ENCODE peak calls at places on chromosome 13, in eight cellular contexts. I is activated CD8-positive, alpha-beta memory T cell treated with anti-CD3 and anti-CD28 coated beads for 1 hour; C is WTC11; J is HEK293T; M is CD8-positive, alpha-beta T cell; V is iPS-NIHi11; G is stimulated activated CD8-positive, alpha-beta memory T cell treated with anti-CD3 and anti-CD28 coated beads, Interleukin-15, amount 100 ng/mL, for 1 hour; K is anterior cingulate cortex. Y is an unnamed sample.

GRCh38 chr13:100794575-100794974 is 120.0 kb upstream of the TMTC4 start:
- DNase-seq in I (no peak), C (no peak), J (no peak), M (no peak), V (no peak), G (no peak), K (no peak), Y (no peak)

GRCh38 chr13:45257638-45258338 is 56.9 kb upstream of the KCTD4 start:
- DNase-seq in I (no peak), C (no peak), J (no peak), M (no peak), V (no peak), G (no peak), K (no peak), Y (no peak)

GRCh38 chr13:60990032-60990733 is 425.5 kb downstream of the PCDH20 start:
- DNase-seq in I (no peak), C (peak), J (peak), M (no peak), V (peak), G (no peak), K (no peak), Y (no peak)

GRCh38 chr13:27601208-27601607 is 19.1 kb downstream of the LNX2 start:
- DNase-seq in I (no peak), C (no peak), J (no peak), M (no peak), V (no peak), G (no peak), K (no peak), Y (no peak)

GRCh38 chr13:22285867-22286632 is 615.2 kb downstream of the FGF9 start:
- DNase-seq in I (no peak), C (no peak), J (no peak), M (no peak), V (no peak), G (no peak), K (no peak), Y (no peak)

GRCh38 chr13:39913928-39914327 is 258.5 kb downstream of the COG6 start:
- DNase-seq in I (no peak), C (no peak), J (no peak), M (no peak), V (no peak), G (no peak), K (no peak), Y (no peak)

GRCh38 chr13:40060318-40061007 is 405.0 kb downstream of the COG6 start:
- DNase-seq in I (no peak), C (no peak), J (no peak), M (no peak), V (no peak), G (no peak), K (no peak), Y (peak)

GRCh38 chr13:102702965-102703720 is 8.3 kb upstream of the METTL21C start:
- DNase-seq in I (no peak), C (no peak), J (no peak), M (no peak), V (no peak), G (no peak), K (no peak), Y (no peak)

GRCh38 chr13:50800091-50800739 is 43.3 kb downstream of the DLEU7 start:
- DNase-seq in I (no peak), C (no peak), J (no peak), M (no peak), V (no peak), G (no peak), K (no peak), Y (no peak)

GRCh38 chr13:94030415-94031119 is 448.9 kb downstream of the DCT start:
- DNase-seq in I (no peak), C (no peak), J (no peak), M (no peak), V (no peak), G (no peak), K (no peak), Y (no peak)

GRCh38 chr13:61170791-61171330 is 244.8 kb downstream of the PCDH20 start:
- DNase-seq in I (no peak), C (no peak), J (no peak), M (no peak), V (no peak), G (no peak), K (peak), Y (no peak)